ENCODE peak calls at places on chromosomes 13 and 19, in four cellular contexts. One of them, this sample, is unnamed.

GRCh38 chr13:99916366-99917103 is 55.0 kb downstream of the ZIC5 start:
- DNase-seq in GM12878: peak; percentile 31
- DNase-seq in HepG2: peak; percentile 76
- DNase-seq in H1: no peak
- DNase-seq in this sample: peak; percentile 35

GRCh38 chr19:38974599-38975213 is 836 bp downstream of the FBXO17 start:
- DNase-seq in HepG2: no peak
- DNase-seq in GM12878: no peak
- DNase-seq in H1: no peak
- DNase-seq in this sample: no peak

GRCh38 chr13:99354371-99354951 is 47.3 kb upstream of the GPR183 start:
- DNase-seq in HepG2: no peak
- DNase-seq in GM12878: peak; percentile 66
- DNase-seq in H1: peak; percentile 28
- DNase-seq in this sample: no peak

GRCh38 chr13:26968431-26969335 is 202.9 kb downstream of the USP12 start:
- DNase-seq in H1: no peak
- DNase-seq in GM12878: no peak
- DNase-seq in HepG2: peak; percentile 94
- DNase-seq in this sample: no peak

GRCh38 chr19:49497047-49497789 is 984 bp downstream of the RPS11 start:
- DNase-seq in GM12878: no peak
- DNase-seq in HepG2: no peak
- DNase-seq in H1: no peak
- DNase-seq in this sample: no peak

GRCh38 chr13:33218020-33218419 is 67.5 kb downstream of the STARD13 start:
- DNase-seq in GM12878: no peak
- DNase-seq in HepG2: peak; percentile 82
- DNase-seq in H1: no peak
- DNase-seq in this sample: no peak

GRCh38 chr19:56294557-56294956 is 20.1 kb downstream of the ZSCAN5A start:
- DNase-seq in HepG2: no peak
- DNase-seq in H1: no peak
- DNase-seq in GM12878: no peak
- DNase-seq in this sample: no peak

GRCh38 chr19:4043966-4044365 is 22.7 kb downstream of the ZBTB7A start:
- DNase-seq in H1: no peak
- DNase-seq in HepG2: no peak
- DNase-seq in GM12878: no peak
- DNase-seq in this sample: no peak

GRCh38 chr19:38543807-38544568 is 73.8 kb downstream of the MAP4K1 start:
- DNase-seq in HepG2: peak; percentile 79
- DNase-seq in GM12878: peak; percentile 64
- DNase-seq in H1: no peak
- DNase-seq in this sample: peak; percentile 18

GRCh38 chr13:77113496-77113895 is 86.5 kb upstream of the FBXL3 start:
- DNase-seq in HepG2: no peak
- DNase-seq in GM12878: no peak
- DNase-seq in H1: no peak
- DNase-seq in this sample: no peak

GRCh38 chr19:7427944-7428343 is 60.9 kb downstream of the PEX11G start:
- DNase-seq in GM12878: no peak
- DNase-seq in HepG2: no peak
- DNase-seq in H1: no peak
- DNase-seq in this sample: no peak

GRCh38 chr19:43739419-43739818 is 15.3 kb downstream of the SMG9 start:
- DNase-seq in GM12878: no peak
- DNase-seq in HepG2: no peak
- DNase-seq in H1: no peak
- DNase-seq in this sample: no peak

GRCh38 chr13:108345016-108345415 is 75.5 kb downstream of the TNFSF13B start:
- DNase-seq in GM12878: no peak
- DNase-seq in H1: no peak
- DNase-seq in HepG2: no peak
- DNase-seq in this sample: no peak

GRCh38 chr13:103703246-103703645 is 637.0 kb upstream of the SLC10A2 start:
- DNase-seq in HepG2: no peak
- DNase-seq in GM12878: no peak
- DNase-seq in H1: no peak
- DNase-seq in this sample: no peak

GRCh38 chr19:35144600-35145436 is 1.8 kb downstream of the FXYD7 start:
- DNase-seq in H1: peak; percentile 82
- DNase-seq in HepG2: no peak
- DNase-seq in GM12878: no peak
- DNase-seq in this sample: peak; percentile 75

GRCh38 chr19:11404588-11405258 is 14.4 kb downstream of the RGL3 start:
- DNase-seq in H1: no peak
- DNase-seq in HepG2: no peak
- DNase-seq in GM12878: no peak
- DNase-seq in this sample: no peak

GRCh38 chr13:109330941-109331340 is 455.4 kb downstream of the IRS2 start:
- DNase-seq in H1: no peak
- DNase-seq in GM12878: no peak
- DNase-seq in HepG2: no peak
- DNase-seq in this sample: no peak

GRCh38 chr13:112131740-112132113 is 64.8 kb downstream of the SOX1 start:
- DNase-seq in GM12878: no peak
- DNase-seq in HepG2: no peak
- DNase-seq in H1: no peak
- DNase-seq in this sample: no peak

GRCh38 chr19:43572172-43572588 is 3.1 kb downstream of the XRCC1 start:
- DNase-seq in H1: no peak
- DNase-seq in HepG2: no peak
- DNase-seq in GM12878: no peak
- DNase-seq in this sample: no peak

GRCh38 chr13:23902975-23903905 is 5.9 kb upstream of the C1QTNF9B start:
- DNase-seq in GM12878: no peak
- DNase-seq in H1: peak; percentile 52
- DNase-seq in HepG2: no peak
- DNase-seq in this sample: no peak

GRCh38 chr19:17127671-17128070 is 52.1 kb downstream of the MYO9B start:
- DNase-seq in H1: no peak
- DNase-seq in GM12878: no peak
- DNase-seq in HepG2: no peak
- DNase-seq in this sample: no peak

GRCh38 chr19:7927605-7928333 is 1.8 kb upstream of the CTXN1 start:
- DNase-seq in H1: no peak
- DNase-seq in GM12878: no peak
- DNase-seq in HepG2: no peak
- DNase-seq in this sample: no peak

DNA sequence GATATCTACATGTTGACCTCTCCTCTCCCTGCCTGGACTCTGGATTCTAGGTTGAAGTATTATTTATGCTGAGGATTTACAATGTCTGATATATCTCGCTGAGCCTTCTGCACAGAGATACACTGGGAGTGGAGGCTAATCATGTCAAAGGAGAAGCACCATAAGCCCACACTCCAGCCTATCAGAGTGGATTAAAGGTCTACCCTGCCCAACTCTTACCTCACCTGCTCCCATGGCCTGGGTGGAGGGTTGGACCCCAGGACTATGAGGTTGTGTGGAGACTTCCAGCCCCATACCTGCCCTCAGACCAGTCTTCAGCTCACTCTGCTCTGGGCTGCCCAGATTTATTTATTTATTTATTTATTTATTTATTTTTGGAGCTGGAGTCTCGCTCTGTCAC is 15.4 kb downstream of the OR10H4 start:
- DNase-seq in GM12878: no peak
- DNase-seq in HepG2: no peak
- DNase-seq in H1: no peak
- DNase-seq in this sample: no peak
- H3K27me3 ChIP-seq in GM12878: no peaks in the 10 kb centered on the region
- H3K27me3 ChIP-seq in HepG2: no peaks in the 10 kb centered on the region
- H3K27me3 ChIP-seq in H1: no peaks in the 10 kb centered on the region
- H3K27me3 ChIP-seq in this sample: peaks cover 23% of the 10 kb centered on the region

GRCh38 chr13:51266642-51267041 is 44.4 kb downstream of the FAM124A start:
- DNase-seq in GM12878: no peak
- DNase-seq in H1: no peak
- DNase-seq in HepG2: no peak
- DNase-seq in this sample: no peak
- TF ChIP-seq ZNF274 in GM12878: no peak
- TF ChIP-seq ZNF274 in H1: no peak
- TF ChIP-seq ZNF274 in HepG2: no peak
- TF ChIP-seq ZNF274 in this sample: no peak

GRCh38 chr19:33176670-33177416 is 17.3 kb upstream of the LRP3 start:
- DNase-seq in H1: peak; percentile 100
- DNase-seq in GM12878: peak; percentile 97
- DNase-seq in HepG2: peak; percentile 97
- DNase-seq in this sample: peak; percentile 89

GRCh38 chr19:33174186-33174585 is 19.9 kb upstream of the LRP3 start:
- DNase-seq in GM12878: no peak
- DNase-seq in H1: no peak
- DNase-seq in HepG2: no peak
- DNase-seq in this sample: no peak

GRCh38 chr19:33177417-33177976 is 16.6 kb upstream of the LRP3 start:
- DNase-seq in GM12878: no peak
- DNase-seq in H1: peak; percentile 63
- DNase-seq in HepG2: peak; percentile 35
- DNase-seq in this sample: no peak

GRCh38 chr19:33175156-33175782 is 18.9 kb upstream of the LRP3 start:
- DNase-seq in HepG2: no peak
- DNase-seq in GM12878: no peak
- DNase-seq in H1: no peak
- DNase-seq in this sample: no peak

GRCh38 chr19:33175886-33176669 is 18.1 kb upstream of the LRP3 start:
- DNase-seq in GM12878: no peak
- DNase-seq in H1: peak; percentile 55
- DNase-seq in HepG2: peak; percentile 61
- DNase-seq in this sample: no peak
- TF ChIP-seq SUZ12 in GM12878: no peak
- TF ChIP-seq SUZ12 in H1: no peak
- TF ChIP-seq SUZ12 in HepG2: no peak
- TF ChIP-seq SUZ12 in this sample: no peak

DNA sequence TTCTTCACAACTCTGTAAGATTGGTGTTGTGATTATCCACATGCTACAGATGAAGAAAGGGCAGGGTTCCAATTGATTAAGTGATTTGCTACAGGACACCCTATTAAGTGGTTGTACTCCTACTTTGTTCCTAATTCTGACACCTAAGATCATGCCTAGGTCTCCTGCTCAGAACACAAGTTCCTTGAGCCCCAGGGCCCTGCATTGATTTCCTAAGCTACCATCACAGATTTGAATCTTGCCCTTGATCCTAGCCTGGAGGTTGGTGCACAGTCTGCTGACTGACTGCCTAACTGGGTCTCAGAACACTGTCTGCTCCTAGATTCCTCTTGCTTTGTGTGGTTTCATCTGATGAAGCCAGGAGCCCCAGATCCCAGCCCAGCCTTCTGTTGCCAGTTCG is 19.6 kb upstream of the WDFY2 start:
- DNase-seq in HepG2: no peak
- DNase-seq in GM12878: no peak
- DNase-seq in H1: no peak
- DNase-seq in this sample: no peak
- H3K27me3 ChIP-seq in HepG2: no peaks in the 10 kb centered on the region
- H3K27me3 ChIP-seq in GM12878: no peaks in the 10 kb centered on the region
- H3K27me3 ChIP-seq in H1: no peaks in the 10 kb centered on the region
- H3K27me3 ChIP-seq in this sample: no peaks in the 10 kb centered on the region

GRCh38 chr19:47230921-47231214 is at the start of gene BBC3:
- DNase-seq in GM12878: no peak
- DNase-seq in HepG2: no peak
- DNase-seq in H1: no peak
- DNase-seq in this sample: no peak

GRCh38 chr19:47231215-47232054 is 436 bp upstream of the BBC3 start:
- DNase-seq in GM12878: peak; percentile 54
- DNase-seq in HepG2: peak; percentile 88
- DNase-seq in H1: peak; percentile 86
- DNase-seq in this sample: no peak

GRCh38 chr19:47228937-47229673 is 1.9 kb downstream of the BBC3 start:
- DNase-seq in H1: no peak
- DNase-seq in GM12878: no peak
- DNase-seq in HepG2: peak; percentile 32
- DNase-seq in this sample: no peak

GRCh38 chr19:47229674-47230121 is 1.3 kb downstream of the BBC3 start:
- DNase-seq in GM12878: no peak
- DNase-seq in HepG2: no peak
- DNase-seq in H1: no peak
- DNase-seq in this sample: no peak

DNA sequence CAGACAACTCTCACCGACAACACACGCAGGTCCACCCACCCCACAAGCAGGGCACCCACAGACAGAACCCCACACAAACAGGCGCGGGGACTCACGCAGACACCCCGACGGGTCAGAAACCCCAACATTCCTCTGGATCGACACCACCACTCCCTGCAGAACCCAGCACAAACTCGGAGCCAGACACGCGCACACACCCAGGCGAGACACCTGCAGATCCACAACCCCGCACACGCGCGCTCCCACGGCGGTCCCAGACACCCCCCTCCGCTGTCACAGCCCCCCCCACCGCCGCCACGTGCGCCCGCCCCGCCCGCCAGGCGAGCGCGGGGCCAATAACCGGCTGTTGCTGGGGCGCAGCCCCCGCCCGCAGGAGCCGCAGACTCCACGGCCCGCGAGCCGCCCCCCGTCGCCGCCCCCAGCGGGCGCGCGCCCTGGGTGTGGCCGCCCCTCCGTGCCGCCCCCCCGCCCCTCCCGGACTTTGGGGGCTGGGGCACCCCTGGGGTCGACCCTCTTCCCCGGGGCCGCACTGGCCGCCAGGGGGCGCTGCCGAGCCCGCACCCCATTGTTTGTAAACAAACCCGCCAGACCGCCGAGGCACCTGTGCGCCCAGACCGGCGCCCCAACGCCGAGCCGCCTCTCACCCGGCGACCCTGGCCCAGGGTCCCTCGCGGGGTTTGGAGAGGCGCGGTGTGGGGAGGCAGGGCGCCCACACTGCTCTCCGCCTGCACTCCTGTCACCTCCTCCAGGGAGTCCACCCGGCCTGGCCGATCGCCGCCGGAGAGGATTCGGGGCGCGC is 678 bp downstream of the BBC3 start:
- DNase-seq in GM12878: no peak
- DNase-seq in H1: peak; percentile 93
- DNase-seq in HepG2: peak; percentile 32
- DNase-seq in this sample: no peak
- TF ChIP-seq ZNF274 in GM12878: no peak
- TF ChIP-seq ZNF274 in H1: no peak
- TF ChIP-seq ZNF274 in HepG2: no peak
- TF ChIP-seq ZNF274 in this sample: no peak

DNA sequence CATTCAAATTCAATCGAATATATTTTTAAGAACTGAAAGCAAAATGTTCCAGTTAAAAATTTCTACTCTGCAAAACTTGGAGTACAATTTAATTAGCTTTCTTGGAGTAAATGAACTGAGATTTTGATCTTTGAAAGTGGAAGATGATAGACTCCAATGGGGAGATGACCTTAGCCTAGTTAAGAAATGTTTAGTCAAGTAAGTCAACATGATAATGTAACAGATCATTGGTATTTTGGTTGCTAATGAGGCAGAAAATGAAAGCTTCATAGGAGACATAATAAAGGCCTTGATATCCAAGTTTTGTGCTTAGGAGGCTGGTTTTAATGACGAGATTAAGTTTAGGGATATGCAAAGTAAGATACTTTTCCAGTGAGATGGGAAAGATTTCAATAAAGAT is 181.7 kb downstream of the ITGBL1 start:
- DNase-seq in GM12878: no peak
- DNase-seq in HepG2: no peak
- DNase-seq in H1: no peak
- DNase-seq in this sample: no peak
- TF ChIP-seq SUZ12 in GM12878: no peak
- TF ChIP-seq SUZ12 in HepG2: no peak
- TF ChIP-seq SUZ12 in H1: no peak
- TF ChIP-seq SUZ12 in this sample: no peak

This sample was measured in NT2/D1.